ENCODE peak calls at places on chromosomes 3 and 15, in eight cellular contexts. N is SK-N-SH, K is right atrium auricular region, E is astrocyte of the spinal cord, A is upper lobe of left lung, Q is fibroblast of mammary gland, L is GM06990, Y is BJ. R is an unnamed sample.

GRCh38 chr3:169008772-169009358 is 654.6 kb downstream of the MECOM start:
- DNase-seq in L (no peak), E (no peak), N (no peak), K (no peak), Q (no peak), Y (no peak), A (no peak), R (no peak)

GRCh38 chr3:81728766-81729544 is 32.5 kb downstream of the GBE1 start:
- DNase-seq in Y (no peak), L (no peak), K (no peak), N (no peak), Q (peak), E (peak), A (no peak), R (peak)

GRCh38 chr3:52405601-52406115 is 39.2 kb downstream of the SEMA3G start:
- DNase-seq in E (no peak), N (peak), L (no peak), K (no peak), Y (no peak), A (no peak), Q (no peak), R (no peak)

GRCh38 chr3:48504051-48504946 is at the start of gene SHISA5:
- DNase-seq in K (peak), N (peak), E (peak), Q (peak), Y (no peak), L (peak), A (peak), R (peak)

GRCh38 chr3:71690222-71690821 is 34.9 kb downstream of the EIF4E3 start:
- DNase-seq in Q (peak), N (no peak), Y (no peak), L (no peak), A (no peak), K (no peak), E (peak), R (peak)

GRCh38 chr15:67181221-67181639 is 73.2 kb downstream of the AAGAB start:
- DNase-seq in L (no peak), K (peak), E (no peak), Y (no peak), A (no peak), Q (no peak), N (no peak), R (no peak)

GRCh38 chr3:152737021-152737908 is 97.7 kb upstream of the P2RY1 start:
- DNase-seq in E (peak), K (no peak), A (no peak), L (peak), N (no peak), Y (no peak), Q (peak), R (peak)

GRCh38 chr15:41936649-41937567 is 35.4 kb downstream of the EHD4 start:
- DNase-seq in K (peak), Q (no peak), N (no peak), E (peak), Y (no peak), A (no peak), L (no peak), R (no peak)

DNA sequence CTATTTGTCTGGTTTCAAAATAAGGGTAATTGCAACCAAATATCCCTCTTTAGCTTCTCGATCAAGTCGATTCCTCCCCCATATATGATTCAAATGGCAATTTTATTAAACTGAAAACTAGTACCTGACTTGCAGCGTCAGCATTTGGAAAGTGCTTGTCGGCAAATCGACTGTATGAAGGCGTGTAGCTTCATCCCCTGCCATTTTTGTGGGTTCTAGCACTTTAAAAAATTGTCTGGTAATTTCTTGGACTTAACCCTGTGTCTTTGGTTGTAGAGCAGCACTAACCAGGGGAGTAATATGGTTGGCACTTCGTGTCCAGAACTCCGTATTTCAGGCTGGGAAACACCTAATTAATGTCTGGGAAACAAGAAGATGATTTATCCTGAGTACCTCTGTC is 573 bp downstream of the MME start:
- DNase-seq in K (no peak), E (no peak), Q (no peak), N (no peak), A (no peak), Y (no peak), L (no peak), R (peak)
- H3K4me3 ChIP-seq in K (peak), E (peak), Q (peak), N (peak), A (peak), Y (peak), L (no peak), R (peak)

DNA sequence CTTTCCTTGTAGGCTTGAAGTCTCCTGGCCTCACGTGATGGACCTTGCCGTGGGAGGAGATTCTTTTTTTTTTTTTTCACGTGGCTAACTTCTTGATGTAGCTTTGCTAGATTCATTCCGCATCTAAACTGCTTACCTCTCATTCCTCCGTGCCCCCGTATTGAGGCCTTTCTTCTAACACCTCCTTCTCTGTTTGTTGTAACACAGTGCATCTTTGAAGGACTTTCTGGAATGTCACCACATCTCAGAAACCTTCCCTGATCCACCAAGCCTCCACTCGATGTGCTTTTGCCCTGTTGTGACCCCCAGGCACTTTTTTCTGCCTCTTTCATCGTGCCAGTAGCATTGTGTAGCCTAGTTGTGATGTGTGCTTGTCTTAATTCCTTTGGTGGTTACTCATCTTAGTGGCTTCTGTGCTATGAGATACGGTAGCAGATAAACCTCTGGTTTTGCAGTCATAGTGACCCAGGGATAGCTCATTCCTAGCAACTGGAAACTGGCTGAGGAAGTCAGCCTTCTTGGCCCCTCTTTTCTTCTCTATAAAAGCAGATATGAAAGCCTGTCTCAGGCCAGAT is 1.6 kb upstream of the BNC1 start:
- DNase-seq in N (no peak), L (no peak), E (peak), Q (peak), A (no peak), Y (peak), K (no peak), R (peak)
- H3K4me3 ChIP-seq in N (no peak), L (no peak), E (no peak), Q (no peak), A (no peak), Y (no peak), K (no peak), R (no peak)

GRCh38 chr3:112640333-112640863 is 545 bp downstream of the CCDC80 start:
- DNase-seq in A (no peak), L (no peak), K (peak), Y (peak), E (peak), N (peak), Q (peak), R (peak)

GRCh38 chr3:112638327-112639020 is 2.5 kb downstream of the CCDC80 start:
- DNase-seq in Q (peak), N (no peak), L (no peak), A (peak), E (no peak), Y (no peak), K (peak), R (peak)

GRCh38 chr3:112637700-112638099 is 3.2 kb downstream of the CCDC80 start:
- DNase-seq in A (no peak), K (no peak), Q (no peak), Y (no peak), E (no peak), N (no peak), L (no peak), R (peak)

GRCh38 chr3:112640864-112641751 is at the start of gene CCDC80:
- DNase-seq in A (no peak), L (no peak), K (no peak), Q (peak), E (peak), Y (peak), N (no peak), R (peak)

DNA sequence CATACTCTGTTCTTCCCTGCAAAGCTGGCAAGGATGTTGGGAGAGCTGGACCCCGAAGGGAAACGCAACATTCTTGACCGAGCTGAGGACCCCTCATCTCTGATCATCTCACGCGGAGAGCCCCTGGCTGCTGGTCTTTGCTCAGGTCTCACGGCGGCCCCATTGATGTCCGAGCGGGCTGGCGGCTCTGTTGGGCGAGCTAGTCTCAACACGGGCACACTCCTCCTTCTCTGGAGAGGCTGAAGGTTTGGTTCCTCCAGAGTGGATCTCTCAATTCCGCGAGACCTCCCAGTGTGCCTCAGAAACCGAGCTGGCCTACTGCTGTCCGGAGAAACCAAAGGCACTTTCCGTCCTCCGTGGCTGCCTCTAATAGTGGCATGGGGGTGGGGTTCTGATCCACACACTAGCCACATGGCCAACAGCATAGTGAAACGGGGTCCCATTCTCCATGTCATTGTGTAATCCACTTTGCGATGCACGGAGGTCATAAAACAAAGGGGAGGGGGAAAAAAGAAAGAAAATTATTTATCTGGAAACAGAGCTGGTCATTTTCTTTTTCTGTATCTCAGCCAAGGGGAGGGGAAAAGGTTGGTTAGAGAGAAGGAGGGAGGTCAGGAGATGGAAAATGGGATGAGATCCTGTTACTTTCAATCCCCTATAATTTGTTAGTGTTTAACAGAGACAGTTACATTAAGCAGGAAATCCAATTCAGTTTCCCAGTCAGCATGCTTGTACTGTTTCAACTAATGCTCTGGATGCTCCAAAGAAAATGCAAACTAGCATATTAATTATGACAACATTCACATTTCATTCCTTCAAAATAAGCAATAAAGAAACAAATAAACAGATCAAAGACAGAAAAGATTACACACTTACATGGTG is 1.3 kb downstream of the CCDC80 start:
- DNase-seq in N (no peak), Y (no peak), L (no peak), Q (peak), E (no peak), K (no peak), A (peak), R (peak)
- H3K4me3 ChIP-seq in N (peak), Y (peak), L (no peak), Q (peak), E (peak), K (peak), A (peak), R (peak)

GRCh38 chr3:138949445-138950005 is 2.5 kb downstream of the FOXL2NB start:
- DNase-seq in Q (no peak), K (no peak), Y (no peak), N (peak), E (no peak), A (no peak), L (no peak), R (no peak)
- H3K4me3 ChIP-seq in Q (peak), K (peak), Y (no peak), N (no peak), E (peak), A (peak), L (no peak), R (peak)

DNA sequence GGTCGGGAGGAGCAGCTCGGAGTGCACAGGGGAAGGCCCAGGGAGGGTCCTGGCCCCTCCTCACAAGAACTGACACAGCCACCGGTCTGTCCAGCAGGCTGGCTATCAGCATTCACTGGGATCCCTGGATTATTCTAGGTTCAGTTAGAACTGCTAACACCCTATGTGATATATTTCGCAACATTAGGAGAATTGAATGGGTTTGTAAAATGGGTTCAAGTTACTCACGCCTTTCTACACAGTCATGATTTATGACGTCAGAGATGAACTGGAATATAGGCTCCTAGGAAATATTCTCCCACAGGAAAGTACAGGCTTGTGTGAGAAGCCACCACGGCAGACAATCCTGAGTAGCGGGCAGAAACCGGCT is 972 bp upstream of the BSN start:
- DNase-seq in E (no peak), Y (no peak), K (no peak), N (no peak), Q (peak), L (no peak), A (no peak), R (peak)
- H3K4me3 ChIP-seq in E (peak), Y (peak), K (peak), N (peak), Q (peak), L (no peak), A (peak), R (peak)

DNA sequence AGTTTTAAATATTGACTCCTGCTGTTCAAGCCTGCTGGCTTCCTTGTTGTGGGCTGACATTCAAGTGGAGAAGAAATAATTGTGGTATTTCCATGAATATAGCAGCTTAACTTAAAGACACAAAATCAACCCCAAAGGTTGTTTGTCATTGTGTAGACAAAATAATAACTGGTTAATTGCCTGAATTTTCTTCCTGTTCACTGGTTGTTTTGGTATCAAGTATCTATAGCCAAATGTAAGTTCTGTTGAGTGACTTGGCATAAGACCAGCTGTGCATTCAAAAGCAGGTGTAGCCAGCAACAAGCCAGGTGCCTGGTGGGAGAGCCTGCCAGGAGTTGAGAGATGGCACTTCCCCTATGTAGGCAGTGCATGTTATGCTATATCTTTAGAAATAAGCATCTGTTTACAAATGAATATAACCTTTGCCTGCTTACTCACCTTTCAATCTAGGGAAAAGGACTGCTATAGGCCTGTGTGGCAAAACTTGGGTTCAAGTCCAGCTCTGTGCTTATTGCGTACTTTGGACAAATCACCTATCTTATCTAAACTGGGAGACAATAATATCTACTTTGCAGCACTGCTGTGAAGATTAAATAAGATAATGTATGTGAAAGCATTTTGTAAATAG is 84.9 kb upstream of the TBL1XR1 start:
- DNase-seq in Q (no peak), A (no peak), N (no peak), L (no peak), K (no peak), Y (no peak), E (no peak), R (no peak)
- H3K4me3 ChIP-seq in Q (no peak), A (no peak), N (no peak), L (no peak), K (no peak), Y (no peak), E (no peak), R (no peak)

DNA sequence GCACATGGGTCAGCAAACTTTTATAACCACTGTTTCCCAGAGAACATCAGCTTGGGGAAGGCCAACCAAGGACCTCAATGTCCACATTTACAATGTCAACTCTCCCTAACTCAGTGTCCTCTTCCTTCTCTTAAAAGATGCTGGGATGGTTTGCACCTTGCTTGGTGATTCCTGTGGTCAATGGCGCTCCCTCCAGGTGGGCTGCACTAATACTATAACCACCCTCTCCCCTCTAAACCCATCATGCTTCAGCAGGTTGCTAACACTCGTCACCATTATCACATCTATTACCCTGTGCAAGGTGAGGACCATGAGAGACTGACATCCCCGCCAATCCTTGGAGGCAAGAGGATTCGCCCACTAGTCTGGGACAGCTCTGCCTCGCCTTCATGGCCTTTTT is 65.2 kb downstream of the FRMD5 start:
- DNase-seq in Y (no peak), K (no peak), Q (no peak), L (no peak), E (no peak), N (no peak), A (no peak), R (no peak)
- H3K4me3 ChIP-seq in Y (no peak), K (no peak), Q (no peak), L (no peak), E (no peak), N (no peak), A (no peak), R (no peak)

DNA sequence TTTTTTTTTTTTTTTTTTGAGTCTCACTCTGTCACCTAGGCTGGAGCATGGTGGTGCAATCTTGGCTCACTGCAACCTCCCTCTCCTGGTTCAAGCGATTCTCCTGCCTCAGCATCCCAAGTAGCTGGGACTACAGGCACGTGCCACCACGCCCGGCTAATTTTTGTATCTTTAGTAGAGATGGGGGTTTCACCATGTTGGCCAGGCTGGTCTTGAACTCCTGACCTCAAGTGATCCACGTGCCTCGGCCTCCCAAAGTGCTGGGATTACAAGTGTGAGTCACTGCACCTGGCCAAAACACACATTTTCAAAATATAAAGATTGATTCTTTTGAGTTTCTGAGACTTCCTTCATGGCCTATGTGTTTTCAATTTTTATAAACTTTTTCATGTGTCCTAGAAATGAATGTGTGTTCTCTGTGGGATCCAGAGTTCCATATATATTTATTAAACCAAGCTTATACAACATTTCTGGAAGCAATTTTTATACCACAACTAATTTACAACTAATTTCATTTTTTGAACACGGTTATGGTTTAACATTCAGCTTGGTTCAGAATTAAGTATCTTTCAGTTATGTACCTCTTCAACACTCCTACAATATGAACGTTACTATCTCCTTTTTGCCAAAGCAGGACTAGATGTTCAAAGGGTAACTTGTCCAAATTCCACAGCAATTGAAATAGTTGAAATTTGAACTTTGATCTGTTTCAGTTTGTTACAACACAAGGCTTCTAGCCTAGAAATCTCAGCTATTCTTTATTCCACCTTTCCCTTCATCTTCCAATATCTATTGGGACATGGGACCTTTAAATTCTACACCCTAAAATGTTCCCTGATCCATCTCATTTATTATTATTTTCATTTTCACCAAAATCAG is 1.5 kb downstream of the ACAD11 start:
- DNase-seq in L (no peak), E (no peak), N (no peak), K (no peak), A (no peak), Q (no peak), Y (no peak), R (no peak)
- H3K4me3 ChIP-seq in L (peak), E (peak), N (peak), K (peak), A (no peak), Q (peak), Y (peak), R (no peak)

GRCh38 chr3:188415196-188415595 is 261.2 kb downstream of the LPP start:
- DNase-seq in A (no peak), N (no peak), E (peak), K (no peak), Y (no peak), L (no peak), Q (peak), R (no peak)
- H3K4me3 ChIP-seq in A (no peak), N (no peak), E (no peak), K (no peak), Y (no peak), L (no peak), Q (no peak), R (no peak)